ENCODE peak calls at places on chromosome 20, in eight cellular contexts. I is central memory CD8-positive, alpha-beta T cell; B is ELR; E is stimulated activated CD4-positive, alpha-beta T cell treated with anti-CD3 and anti-CD28 coated beads, Interleukin-1b, Interleukin-23, amount 100 ng/mL, for 1 hour; Y is stomach; Z is right cardiac atrium; M is mesothelial cell of epicardium; Q is hypothalamus. K is an unnamed sample.
A peak's percentile ranks its signal among the peaks of the same experiment; 100 is the strongest.

GRCh38 chr20:63495771-63496403 is 3.0 kb downstream of the EEF1A2 start:
- DNase-seq in I (peak; percentile 38), B (peak; percentile 72), E (peak; percentile 69), Y (peak; percentile 79), Z (peak; percentile 88), M (peak; percentile 80), Q (peak; percentile 24), K (no peak)

GRCh38 chr20:54350415-54350814 is 125.0 kb upstream of the DOK5 start:
- DNase-seq in I (no peak), B (no peak), E (no peak), Y (no peak), Z (no peak), M (no peak), Q (no peak), K (no peak)

GRCh38 chr20:51380401-51381385 is 161.8 kb downstream of the NFATC2 start:
- DNase-seq in I (no peak), B (no peak), E (no peak), Y (no peak), Z (no peak), M (no peak), Q (no peak), K (no peak)

GRCh38 chr20:19880256-19881079 is 122.4 kb downstream of the RIN2 start:
- DNase-seq in I (no peak), B (peak; percentile 83), E (no peak), Y (no peak), Z (no peak), M (no peak), Q (no peak), K (no peak)

GRCh38 chr20:45300961-45301360 is 5.7 kb upstream of the RBPJL start:
- DNase-seq in I (no peak), B (peak; percentile 78), E (no peak), Y (no peak), Z (no peak), M (no peak), Q (no peak), K (peak; percentile 45)

GRCh38 chr20:17833036-17833674 is 133.4 kb downstream of the BANF2 start:
- DNase-seq in I (no peak), B (peak; percentile 70), E (no peak), Y (no peak), Z (no peak), M (no peak), Q (no peak), K (no peak)

GRCh38 chr20:18657575-18657974 is 69.7 kb downstream of the DTD1 start:
- DNase-seq in I (no peak), B (no peak), E (no peak), Y (no peak), Z (peak; percentile 28), M (no peak), Q (no peak), K (no peak)

GRCh38 chr20:5214826-5215225 is 88.0 kb downstream of the CDS2 start:
- DNase-seq in I (no peak), B (no peak), E (no peak), Y (no peak), Z (no peak), M (peak; percentile 13), Q (no peak), K (no peak)

GRCh38 chr20:50518270-50518721 is 8.1 kb downstream of the PTPN1 start:
- DNase-seq in I (no peak), B (peak; percentile 84), E (no peak), Y (no peak), Z (no peak), M (no peak), Q (no peak), K (no peak)

GRCh38 chr20:24781061-24781980 is 167.7 kb upstream of the CST7 start:
- DNase-seq in I (no peak), B (peak; percentile 52), E (no peak), Y (no peak), Z (no peak), M (no peak), Q (peak; percentile 22), K (peak; percentile 90)

GRCh38 chr20:63258826-63259225 is 4.6 kb upstream of the NKAIN4 start:
- DNase-seq in I (no peak), B (no peak), E (no peak), Y (no peak), Z (no peak), M (no peak), Q (no peak), K (no peak)

GRCh38 chr20:60389882-60390281 is 431.7 kb downstream of the CDH26 start:
- DNase-seq in I (no peak), B (no peak), E (no peak), Y (no peak), Z (no peak), M (no peak), Q (no peak), K (no peak)

GRCh38 chr20:53580376-53581111 is 13.1 kb downstream of the ZNF217 start:
- DNase-seq in I (no peak), B (peak; percentile 49), E (no peak), Y (peak; percentile 19), Z (peak; percentile 33), M (peak; percentile 6), Q (no peak), K (no peak)

GRCh38 chr20:38162878-38163875 is 1.9 kb downstream of the TGM2 start:
- DNase-seq in I (no peak), B (no peak), E (no peak), Y (no peak), Z (no peak), M (no peak), Q (no peak), K (no peak)

GRCh38 chr20:1952737-1953530 is 40.9 kb downstream of the PDYN start:
- DNase-seq in I (no peak), B (no peak), E (no peak), Y (no peak), Z (no peak), M (no peak), Q (no peak), K (no peak)

GRCh38 chr20:57389695-57390603 is 1.2 kb upstream of the RBM38 start:
- DNase-seq in I (peak; percentile 44), B (no peak), E (peak; percentile 49), Y (no peak), Z (peak; percentile 72), M (no peak), Q (no peak), K (no peak)

GRCh38 chr20:48682529-48683385 is 145.0 kb downstream of the PREX1 start:
- DNase-seq in I (no peak), B (peak; percentile 54), E (no peak), Y (peak; percentile 97), Z (peak; percentile 96), M (peak; percentile 87), Q (peak; percentile 34), K (peak; percentile 84)

GRCh38 chr20:60255426-60255825 is 297.2 kb downstream of the CDH26 start:
- DNase-seq in I (no peak), B (peak; percentile 8), E (no peak), Y (no peak), Z (no peak), M (no peak), Q (no peak), K (no peak)

GRCh38 chr20:50541606-50542041 is 31.4 kb downstream of the PTPN1 start:
- DNase-seq in I (no peak), B (no peak), E (no peak), Y (no peak), Z (no peak), M (no peak), Q (no peak), K (no peak)

GRCh38 chr20:2616634-2617033 is 35.8 kb upstream of the NOP56 start:
- DNase-seq in I (no peak), B (no peak), E (no peak), Y (no peak), Z (no peak), M (no peak), Q (no peak), K (no peak)

GRCh38 chr20:43666376-43667328 is at the start of gene MYBL2:
- DNase-seq in I (peak; percentile 39), B (peak; percentile 84), E (peak; percentile 49), Y (peak; percentile 66), Z (peak; percentile 61), M (peak; percentile 71), Q (no peak), K (peak; percentile 82)

GRCh38 chr20:1331101-1331500 is 2.2 kb upstream of the SDCBP2 start:
- DNase-seq in I (no peak), B (no peak), E (no peak), Y (no peak), Z (no peak), M (peak; percentile 14), Q (no peak), K (no peak)

GRCh38 chr20:428658-429200 is 20.6 kb downstream of the RBCK1 start:
- DNase-seq in I (no peak), B (no peak), E (no peak), Y (no peak), Z (no peak), M (no peak), Q (no peak), K (no peak)

GRCh38 chr20:57756213-57756612 is 46.4 kb upstream of the PMEPA1 start:
- DNase-seq in I (no peak), B (no peak), E (no peak), Y (no peak), Z (no peak), M (no peak), Q (no peak), K (no peak)